ENCODE peak calls at places on chromosomes 11 and 22, in six cellular contexts. One of them, this sample, is unnamed.

GRCh38 chr11:37264060-37264459 is 666.0 kb upstream of the RAG2 start:
- DNase-seq in pancreas: no peak
- DNase-seq in tibial nerve: no peak
- DNase-seq in colonic mucosa: no peak
- DNase-seq in thyroid gland: no peak
- DNase-seq in upper lobe of right lung: no peak
- DNase-seq in this sample: no peak

GRCh38 chr22:39773976-39774539 is 119.5 kb downstream of the ENTHD1 start:
- DNase-seq in thyroid gland: peak; percentile 32
- DNase-seq in pancreas: no peak
- DNase-seq in upper lobe of right lung: no peak
- DNase-seq in colonic mucosa: peak; percentile 26
- DNase-seq in tibial nerve: no peak
- DNase-seq in this sample: no peak

GRCh38 chr11:3050386-3051325 is 6.6 kb downstream of the CARS1 start:
- DNase-seq in pancreas: no peak
- DNase-seq in colonic mucosa: no peak
- DNase-seq in tibial nerve: no peak
- DNase-seq in upper lobe of right lung: no peak
- DNase-seq in thyroid gland: no peak
- DNase-seq in this sample: no peak

GRCh38 chr11:6418958-6419611 is at the start of gene APBB1:
- DNase-seq in pancreas: peak; percentile 62
- DNase-seq in colonic mucosa: peak; percentile 70
- DNase-seq in tibial nerve: peak; percentile 58
- DNase-seq in upper lobe of right lung: peak; percentile 86
- DNase-seq in thyroid gland: peak; percentile 58
- DNase-seq in this sample: no peak

GRCh38 chr11:121071456-121072236 is 29.4 kb upstream of the TECTA start:
- DNase-seq in thyroid gland: no peak
- DNase-seq in upper lobe of right lung: no peak
- DNase-seq in tibial nerve: no peak
- DNase-seq in colonic mucosa: no peak
- DNase-seq in pancreas: peak; percentile 8
- DNase-seq in this sample: no peak

GRCh38 chr22:30054764-30055069 is 25.5 kb upstream of the HORMAD2 start:
- DNase-seq in thyroid gland: peak; percentile 72
- DNase-seq in upper lobe of right lung: no peak
- DNase-seq in pancreas: no peak
- DNase-seq in tibial nerve: no peak
- DNase-seq in colonic mucosa: no peak
- DNase-seq in this sample: no peak

GRCh38 chr22:32917577-32918375 is 116.3 kb downstream of the TIMP3 start:
- DNase-seq in upper lobe of right lung: no peak
- DNase-seq in thyroid gland: peak; percentile 51
- DNase-seq in pancreas: no peak
- DNase-seq in colonic mucosa: no peak
- DNase-seq in tibial nerve: no peak
- DNase-seq in this sample: no peak

GRCh38 chr11:116563028-116563712 is 209.6 kb downstream of the BUD13 start:
- DNase-seq in tibial nerve: no peak
- DNase-seq in pancreas: peak; percentile 61
- DNase-seq in thyroid gland: peak; percentile 93
- DNase-seq in upper lobe of right lung: peak; percentile 69
- DNase-seq in colonic mucosa: no peak
- DNase-seq in this sample: no peak

GRCh38 chr11:122081073-122081472 is 34.9 kb downstream of the BLID start:
- DNase-seq in tibial nerve: no peak
- DNase-seq in thyroid gland: no peak
- DNase-seq in upper lobe of right lung: no peak
- DNase-seq in colonic mucosa: no peak
- DNase-seq in pancreas: no peak
- DNase-seq in this sample: no peak

GRCh38 chr11:43035011-43035564 is 276.7 kb upstream of the API5 start:
- DNase-seq in pancreas: no peak
- DNase-seq in tibial nerve: no peak
- DNase-seq in colonic mucosa: no peak
- DNase-seq in thyroid gland: no peak
- DNase-seq in upper lobe of right lung: no peak
- DNase-seq in this sample: no peak

GRCh38 chr11:48007677-48008076 is 27.3 kb downstream of the PTPRJ start:
- DNase-seq in thyroid gland: no peak
- DNase-seq in upper lobe of right lung: no peak
- DNase-seq in colonic mucosa: no peak
- DNase-seq in pancreas: no peak
- DNase-seq in tibial nerve: no peak
- DNase-seq in this sample: no peak

GRCh38 chr11:34476853-34477252 is 36.7 kb downstream of the ELF5 start:
- DNase-seq in upper lobe of right lung: no peak
- DNase-seq in tibial nerve: no peak
- DNase-seq in pancreas: no peak
- DNase-seq in colonic mucosa: no peak
- DNase-seq in thyroid gland: no peak
- DNase-seq in this sample: no peak

GRCh38 chr11:15199693-15200092 is 85.0 kb downstream of the INSC start:
- DNase-seq in upper lobe of right lung: no peak
- DNase-seq in thyroid gland: peak; percentile 48
- DNase-seq in colonic mucosa: no peak
- DNase-seq in tibial nerve: no peak
- DNase-seq in pancreas: peak; percentile 71
- DNase-seq in this sample: no peak

GRCh38 chr11:125261471-125262087 is 97.0 kb downstream of the PKNOX2 start:
- DNase-seq in upper lobe of right lung: no peak
- DNase-seq in tibial nerve: no peak
- DNase-seq in pancreas: no peak
- DNase-seq in thyroid gland: no peak
- DNase-seq in colonic mucosa: no peak
- DNase-seq in this sample: no peak

GRCh38 chr11:94938399-94939055 is 34.8 kb downstream of the CWC15 start:
- DNase-seq in pancreas: no peak
- DNase-seq in thyroid gland: peak; percentile 54
- DNase-seq in upper lobe of right lung: no peak
- DNase-seq in tibial nerve: peak; percentile 48
- DNase-seq in colonic mucosa: no peak
- DNase-seq in this sample: peak; percentile 69

GRCh38 chr22:47592791-47593190 is 830.3 kb downstream of the TBC1D22A start:
- DNase-seq in thyroid gland: no peak
- DNase-seq in colonic mucosa: no peak
- DNase-seq in upper lobe of right lung: peak; percentile 40
- DNase-seq in tibial nerve: no peak
- DNase-seq in pancreas: no peak
- DNase-seq in this sample: no peak
- H3K9me3 ChIP-seq in thyroid gland: no peaks in the 10 kb centered on the region
- H3K9me3 ChIP-seq in colonic mucosa: no peaks in the 10 kb centered on the region
- H3K9me3 ChIP-seq in upper lobe of right lung: no peaks in the 10 kb centered on the region
- H3K9me3 ChIP-seq in tibial nerve: no peaks in the 10 kb centered on the region
- H3K9me3 ChIP-seq in pancreas: no peaks in the 10 kb centered on the region
- H3K9me3 ChIP-seq in this sample: no peaks in the 10 kb centered on the region

GRCh38 chr22:48918585-48919186 is 909.0 kb downstream of the BRD1 start:
- DNase-seq in upper lobe of right lung: no peak
- DNase-seq in pancreas: no peak
- DNase-seq in tibial nerve: no peak
- DNase-seq in colonic mucosa: peak; percentile 8
- DNase-seq in thyroid gland: no peak
- DNase-seq in this sample: peak; percentile 30
- H3K4me3 ChIP-seq in upper lobe of right lung: no peak overlapping the region
- H3K4me3 ChIP-seq in pancreas: no peak overlapping the region
- H3K4me3 ChIP-seq in tibial nerve: no peak overlapping the region
- H3K4me3 ChIP-seq in colonic mucosa: no peak overlapping the region
- H3K4me3 ChIP-seq in thyroid gland: no peak overlapping the region
- H3K4me3 ChIP-seq in this sample: no peak overlapping the region

GRCh38 chr22:46589141-46589748 is 30.9 kb upstream of the GRAMD4 start:
- DNase-seq in upper lobe of right lung: no peak
- DNase-seq in pancreas: no peak
- DNase-seq in colonic mucosa: no peak
- DNase-seq in thyroid gland: no peak
- DNase-seq in tibial nerve: no peak
- DNase-seq in this sample: no peak

GRCh38 chr22:46590334-46590733 is 29.9 kb upstream of the GRAMD4 start:
- DNase-seq in tibial nerve: no peak
- DNase-seq in thyroid gland: peak; percentile 94
- DNase-seq in pancreas: no peak
- DNase-seq in colonic mucosa: no peak
- DNase-seq in upper lobe of right lung: peak; percentile 70
- DNase-seq in this sample: no peak

GRCh38 chr22:46588279-46589140 is 31.7 kb upstream of the GRAMD4 start:
- DNase-seq in thyroid gland: peak; percentile 90
- DNase-seq in colonic mucosa: no peak
- DNase-seq in upper lobe of right lung: peak; percentile 72
- DNase-seq in pancreas: no peak
- DNase-seq in tibial nerve: no peak
- DNase-seq in this sample: no peak

GRCh38 chr22:46591890-46592289 is 28.3 kb upstream of the GRAMD4 start:
- DNase-seq in colonic mucosa: no peak
- DNase-seq in pancreas: no peak
- DNase-seq in tibial nerve: no peak
- DNase-seq in upper lobe of right lung: no peak
- DNase-seq in thyroid gland: no peak
- DNase-seq in this sample: no peak

GRCh38 chr22:46589871-46590271 is 30.3 kb upstream of the GRAMD4 start:
- DNase-seq in tibial nerve: no peak
- DNase-seq in upper lobe of right lung: peak; percentile 59
- DNase-seq in thyroid gland: no peak
- DNase-seq in colonic mucosa: no peak
- DNase-seq in pancreas: no peak
- DNase-seq in this sample: no peak
- H3K4me1 ChIP-seq in tibial nerve: peaks cover 41% of the 10 kb centered on the region
- H3K4me1 ChIP-seq in upper lobe of right lung: peaks cover 33% of the 10 kb centered on the region
- H3K4me1 ChIP-seq in thyroid gland: peaks cover 88% of the 10 kb centered on the region
- H3K4me1 ChIP-seq in colonic mucosa: peaks cover 20% of the 10 kb centered on the region
- H3K4me1 ChIP-seq in pancreas: no peaks in the 10 kb centered on the region
- H3K4me1 ChIP-seq in this sample: no peaks in the 10 kb centered on the region

GRCh38 chr11:73509188-73509587 is 88.7 kb downstream of the FAM168A start:
- DNase-seq in colonic mucosa: no peak
- DNase-seq in upper lobe of right lung: no peak
- DNase-seq in tibial nerve: no peak
- DNase-seq in thyroid gland: no peak
- DNase-seq in pancreas: no peak
- DNase-seq in this sample: no peak
- H3K9me3 ChIP-seq in colonic mucosa: no peaks in the 10 kb centered on the region
- H3K9me3 ChIP-seq in upper lobe of right lung: no peaks in the 10 kb centered on the region
- H3K9me3 ChIP-seq in tibial nerve: no peaks in the 10 kb centered on the region
- H3K9me3 ChIP-seq in thyroid gland: no peaks in the 10 kb centered on the region
- H3K9me3 ChIP-seq in pancreas: no peaks in the 10 kb centered on the region
- H3K9me3 ChIP-seq in this sample: no peaks in the 10 kb centered on the region

GRCh38 chr11:134120143-134120850 is 51.4 kb downstream of the JAM3 start:
- DNase-seq in tibial nerve: peak; percentile 66
- DNase-seq in colonic mucosa: peak; percentile 23
- DNase-seq in pancreas: no peak
- DNase-seq in upper lobe of right lung: no peak
- DNase-seq in thyroid gland: peak; percentile 42
- DNase-seq in this sample: peak; percentile 71
- H3K4me3 ChIP-seq in tibial nerve: no peak overlapping the region
- H3K4me3 ChIP-seq in colonic mucosa: no peak overlapping the region
- H3K4me3 ChIP-seq in pancreas: no peak overlapping the region
- H3K4me3 ChIP-seq in upper lobe of right lung: peak overlapping the region; percentile 15
- H3K4me3 ChIP-seq in thyroid gland: no peak overlapping the region
- H3K4me3 ChIP-seq in this sample: peak overlapping the region; percentile 35

GRCh38 chr22:20938272-20938671 is 21.1 kb downstream of the CRKL start:
- DNase-seq in upper lobe of right lung: peak; percentile 3
- DNase-seq in thyroid gland: no peak
- DNase-seq in tibial nerve: no peak
- DNase-seq in colonic mucosa: no peak
- DNase-seq in pancreas: no peak
- DNase-seq in this sample: no peak
- H3K4me1 ChIP-seq in upper lobe of right lung: peaks cover 43% of the 10 kb centered on the region
- H3K4me1 ChIP-seq in thyroid gland: peaks cover 35% of the 10 kb centered on the region
- H3K4me1 ChIP-seq in tibial nerve: peaks cover 27% of the 10 kb centered on the region
- H3K4me1 ChIP-seq in colonic mucosa: peaks cover 19% of the 10 kb centered on the region
- H3K4me1 ChIP-seq in pancreas: peaks cover 37% of the 10 kb centered on the region
- H3K4me1 ChIP-seq in this sample: no peaks in the 10 kb centered on the region

GRCh38 chr11:32431657-32432056 is 3.7 kb downstream of the WT1 start:
- DNase-seq in upper lobe of right lung: no peak
- DNase-seq in thyroid gland: no peak
- DNase-seq in tibial nerve: no peak
- DNase-seq in pancreas: no peak
- DNase-seq in colonic mucosa: no peak
- DNase-seq in this sample: no peak
- H3K9me3 ChIP-seq in upper lobe of right lung: no peaks in the 10 kb centered on the region
- H3K9me3 ChIP-seq in thyroid gland: no peaks in the 10 kb centered on the region
- H3K9me3 ChIP-seq in tibial nerve: no peaks in the 10 kb centered on the region
- H3K9me3 ChIP-seq in pancreas: no peaks in the 10 kb centered on the region
- H3K9me3 ChIP-seq in colonic mucosa: no peaks in the 10 kb centered on the region
- H3K9me3 ChIP-seq in this sample: no peaks in the 10 kb centered on the region

GRCh38 chr22:41915783-41916493 is 1.1 kb upstream of the SHISA8 start:
- DNase-seq in upper lobe of right lung: no peak
- DNase-seq in colonic mucosa: no peak
- DNase-seq in pancreas: no peak
- DNase-seq in thyroid gland: no peak
- DNase-seq in tibial nerve: no peak
- DNase-seq in this sample: no peak
- H3K4me3 ChIP-seq in upper lobe of right lung: no peak overlapping the region
- H3K4me3 ChIP-seq in colonic mucosa: no peak overlapping the region
- H3K4me3 ChIP-seq in pancreas: no peak overlapping the region
- H3K4me3 ChIP-seq in thyroid gland: no peak overlapping the region
- H3K4me3 ChIP-seq in tibial nerve: no peak overlapping the region
- H3K4me3 ChIP-seq in this sample: no peak overlapping the region

This sample was measured in right atrium auricular region.